ENCODE peak calls at places on chromosomes 4 and X, in six cellular contexts. X, W, E, C, U and M are unnamed samples.

GRCh38 chr4:19583827-19584569 is 667.7 kb upstream of the SLIT2 start:
- DNase-seq in X (no peak), W (peak; percentile 3), E (no peak), C (no peak), U (no peak), M (no peak)

GRCh38 chrX:153457136-153457825 is 11.4 kb upstream of the TREX2 start:
- DNase-seq in X (no peak), W (no peak), E (no peak), C (no peak), U (no peak), M (peak; percentile 67)

GRCh38 chr4:56084849-56085248 is 136.1 kb downstream of the CEP135 start:
- DNase-seq in X (no peak), W (no peak), E (no peak), C (no peak), U (no peak), M (no peak)

GRCh38 chr4:6359536-6360308 is 90.1 kb downstream of the WFS1 start:
- DNase-seq in X (no peak), W (no peak), E (no peak), C (no peak), U (no peak), M (no peak)

GRCh38 chr4:104429150-104429741 is 65.4 kb downstream of the CXXC4 start:
- DNase-seq in X (no peak), W (no peak), E (no peak), C (no peak), U (no peak), M (no peak)

GRCh38 chr4:46329118-46329976 is 60.6 kb downstream of the GABRA2 start:
- DNase-seq in X (no peak), W (peak; percentile 26), E (no peak), C (no peak), U (no peak), M (no peak)

GRCh38 chrX:79117078-79117477 is 27.4 kb upstream of the GPR174 start:
- DNase-seq in X (no peak), W (no peak), E (no peak), C (no peak), U (no peak), M (no peak)

GRCh38 chr4:145390566-145390965 is 91.1 kb upstream of the SMAD1 start:
- DNase-seq in X (no peak), W (no peak), E (no peak), C (no peak), U (no peak), M (no peak)

GRCh38 chr4:41129128-41129754 is 85.1 kb downstream of the APBB2 start:
- DNase-seq in X (no peak), W (no peak), E (no peak), C (no peak), U (no peak), M (no peak)

GRCh38 chrX:144730486-144730885 is 516.8 kb upstream of the SPANXN1 start:
- DNase-seq in X (no peak), W (no peak), E (no peak), C (no peak), U (no peak), M (no peak)

GRCh38 chr4:41069838-41070237 is 144.5 kb downstream of the APBB2 start:
- DNase-seq in X (no peak), W (no peak), E (no peak), C (no peak), U (no peak), M (no peak)

GRCh38 chr4:80462537-80463207 is 127.1 kb downstream of the CFAP299 start:
- DNase-seq in X (no peak), W (no peak), E (no peak), C (no peak), U (no peak), M (no peak)

GRCh38 chr4:121041307-121042090 is 30.8 kb downstream of the NDNF start:
- DNase-seq in X (no peak), W (no peak), E (no peak), C (no peak), U (no peak), M (no peak)

GRCh38 chrX:47361538-47362511 is 8.6 kb upstream of the ZNF157 start:
- DNase-seq in X (no peak), W (peak; percentile 91), E (peak; percentile 87), C (peak; percentile 75), U (peak; percentile 78), M (peak; percentile 88)

GRCh38 chr4:155241225-155241624 is 32.8 kb downstream of the NPY2R start:
- DNase-seq in X (no peak), W (no peak), E (no peak), C (no peak), U (no peak), M (no peak)

GRCh38 chrX:44637282-44637681 is 94.6 kb upstream of the FUNDC1 start:
- DNase-seq in X (no peak), W (no peak), E (no peak), C (no peak), U (no peak), M (no peak)

GRCh38 chr4:135120190-135120589 is 918.6 kb upstream of the PABPC4L start:
- DNase-seq in X (no peak), W (peak; percentile 15), E (no peak), C (no peak), U (no peak), M (no peak)

DNA sequence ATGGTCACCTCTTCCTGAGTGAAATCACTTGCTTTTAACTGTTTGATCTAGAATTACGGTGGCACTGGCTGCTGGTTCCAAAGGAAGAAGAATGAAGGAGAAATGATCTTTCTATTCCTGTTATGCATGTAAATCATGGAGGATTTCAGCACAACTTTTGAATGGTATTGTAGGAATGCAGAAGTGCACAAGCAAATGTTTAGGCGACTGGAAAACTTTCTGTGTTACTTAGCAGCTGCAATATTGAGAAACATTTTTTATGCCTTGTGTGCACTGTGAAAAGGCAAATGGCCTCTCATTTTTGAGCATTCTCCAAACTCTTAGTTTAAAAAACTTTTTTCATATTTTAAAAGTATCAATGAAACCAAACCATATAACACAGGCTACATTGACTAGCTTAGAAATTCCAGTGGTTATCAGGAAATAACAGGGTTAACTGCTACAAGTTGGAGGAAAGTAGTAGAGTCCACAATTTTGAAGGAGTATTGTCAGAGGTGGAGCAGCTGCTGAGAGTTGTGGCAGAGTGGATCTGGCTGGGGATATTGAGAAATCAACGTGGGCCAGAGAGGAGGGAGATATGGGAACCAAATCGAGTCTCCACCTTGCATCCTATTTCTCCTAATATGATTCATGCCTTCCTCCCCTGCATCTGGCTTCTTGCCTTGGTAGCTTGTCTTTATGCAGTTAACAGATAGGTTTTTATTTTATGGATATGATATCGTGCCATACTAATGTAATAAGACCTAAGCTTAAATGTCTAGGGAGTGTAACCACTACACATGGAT is 32.0 kb upstream of the FHL1 start:
- DNase-seq in X (no peak), W (no peak), E (no peak), C (no peak), U (no peak), M (no peak)
- TF ChIP-seq CTCF in X (no peak), W (no peak), E (no peak), C (no peak), U (no peak), M (no peak)

DNA sequence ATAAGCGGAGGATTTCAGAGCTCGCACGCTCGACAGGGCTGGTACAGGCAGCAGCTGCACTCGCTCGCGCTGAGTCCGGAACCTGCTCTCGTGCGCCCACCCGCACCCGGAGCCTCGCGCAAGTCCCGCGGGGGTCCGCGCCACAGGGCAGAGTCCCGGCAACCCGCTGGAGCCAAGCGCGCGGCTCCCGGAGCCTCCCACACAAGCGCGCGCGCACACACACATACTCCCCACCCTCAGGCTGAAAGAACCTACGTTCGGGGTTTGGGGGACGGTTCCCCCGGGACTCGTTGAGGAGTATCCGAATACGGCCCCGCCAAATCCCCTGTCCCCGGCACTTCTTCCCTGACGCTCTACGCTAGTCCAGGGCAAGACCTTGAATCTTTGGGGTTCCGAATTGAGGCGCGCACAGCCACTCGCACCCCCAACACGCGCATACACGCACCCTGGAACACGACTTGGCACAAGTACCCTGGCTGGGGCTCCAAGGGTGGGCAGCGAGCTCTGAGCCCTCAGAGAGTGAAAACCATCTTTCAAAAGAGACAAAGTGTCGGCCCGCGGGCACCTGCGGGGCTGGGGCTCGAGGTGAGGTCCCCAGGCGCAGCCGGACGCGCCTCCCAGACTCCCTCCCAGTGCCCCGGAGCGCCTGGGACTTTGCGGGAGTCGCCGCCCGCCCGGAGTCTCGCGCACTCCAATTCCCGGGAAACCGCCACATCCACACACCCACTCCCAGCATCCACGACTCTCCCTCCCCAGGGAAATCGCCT is 942 bp downstream of the ANOS1 start:
- DNase-seq in X (no peak), W (no peak), E (no peak), C (no peak), U (no peak), M (no peak)
- H3K4me3 ChIP-seq in X (peak overlapping the region; percentile 55), W (peak overlapping the region; percentile 56), E (peak overlapping the region; percentile 76), C (peak overlapping the region; percentile 54), U (peak overlapping the region; percentile 40), M (peak overlapping the region; percentile 27)

GRCh38 chrX:455673-456072 is 69.0 kb upstream of the PPP2R3B start:
- DNase-seq in X (no peak), W (no peak), E (no peak), C (peak; percentile 20), U (no peak), M (peak; percentile 11)
- TF ChIP-seq CTCF in X (no peak), W (no peak), E (no peak), C (no peak), U (no peak), M (no peak)

GRCh38 chr4:133156556-133156955 is 7.5 kb downstream of the PCDH10 start:
- DNase-seq in X (no peak), W (no peak), E (no peak), C (no peak), U (no peak), M (no peak)
- H3K4me3 ChIP-seq in X (no peak overlapping the region), W (no peak overlapping the region), E (no peak overlapping the region), C (no peak overlapping the region), U (no peak overlapping the region), M (no peak overlapping the region)

DNA sequence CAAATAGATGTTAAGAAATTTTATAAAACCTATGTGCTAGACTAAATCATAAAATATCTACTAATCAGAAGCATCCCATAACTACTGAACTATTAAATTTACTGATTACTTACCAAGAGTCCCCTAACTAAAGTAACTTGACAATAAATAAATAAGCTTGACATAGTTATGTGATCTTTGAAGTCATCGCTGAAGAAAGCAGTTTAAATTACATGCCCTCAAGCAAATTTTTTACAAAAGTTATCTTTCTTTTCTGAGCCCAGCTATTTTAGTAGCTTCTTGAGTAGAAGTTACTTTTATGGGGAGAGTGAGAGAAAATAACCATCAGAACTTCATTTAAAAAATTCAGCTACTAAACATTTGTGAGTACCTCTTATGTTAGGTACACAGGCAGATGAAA is 150.9 kb upstream of the FAM241A start:
- DNase-seq in X (no peak), W (no peak), E (no peak), C (no peak), U (no peak), M (no peak)
- TF ChIP-seq CTCF in X (no peak), W (no peak), E (no peak), C (no peak), U (no peak), M (no peak)

GRCh38 chr4:188428935-188429334 is 289.7 kb downstream of the TRIML1 start:
- DNase-seq in X (no peak), W (no peak), E (no peak), C (no peak), U (no peak), M (no peak)
- H3K4me3 ChIP-seq in X (no peak overlapping the region), W (no peak overlapping the region), E (no peak overlapping the region), C (no peak overlapping the region), U (no peak overlapping the region), M (no peak overlapping the region)

GRCh38 chr4:3805026-3805425 is 38.8 kb downstream of the ADRA2C start:
- DNase-seq in X (no peak), W (no peak), E (no peak), C (peak; percentile 13), U (no peak), M (peak; percentile 37)
- TF ChIP-seq CTCF in X (no peak), W (no peak), E (no peak), C (no peak), U (no peak), M (no peak)

GRCh38 chr4:74692973-74693372 is 101.3 kb downstream of the BTC start:
- DNase-seq in X (no peak), W (no peak), E (no peak), C (no peak), U (no peak), M (no peak)
- H3K4me3 ChIP-seq in X (no peak overlapping the region), W (no peak overlapping the region), E (no peak overlapping the region), C (no peak overlapping the region), U (no peak overlapping the region), M (no peak overlapping the region)